ENCODE peak calls at places on chromosomes 3 and 15, in four cellular contexts. J is posterior cingulate gyrus; G is activated effector memory CD4-positive, alpha-beta T cell treated with Interleukin-2 at 50 U/mL for 16 hours; Q is NCI-H1048. I is an unnamed sample.

GRCh38 chr15:100918034-100918689 is 995 bp upstream of the LRRK1 start:
- DNase-seq in Q (peak), G (peak), J (peak), I (peak)

GRCh38 chr3:55285156-55285555 is 201.9 kb downstream of the WNT5A start:
- DNase-seq in G (no peak), J (no peak), Q (no peak), I (no peak)

GRCh38 chr15:29736012-29736744 is 86.1 kb downstream of the TJP1 start:
- DNase-seq in J (no peak), G (no peak), Q (no peak), I (no peak)

GRCh38 chr3:155912090-155912489 is 41.6 kb downstream of the GMPS start:
- DNase-seq in J (no peak), Q (no peak), G (no peak), I (no peak)

GRCh38 chr3:194711913-194712312 is 26.2 kb downstream of the FAM43A start:
- DNase-seq in J (no peak), G (no peak), Q (no peak), I (no peak)

GRCh38 chr3:178422406-178422805 is 113.8 kb upstream of the KCNMB2 start:
- DNase-seq in G (no peak), Q (no peak), J (no peak), I (no peak)

GRCh38 chr3:134824676-134825290 is 29.7 kb downstream of the EPHB1 start:
- DNase-seq in Q (no peak), G (no peak), J (no peak), I (no peak)

GRCh38 chr15:57640935-57641682 is 49.4 kb downstream of the MYZAP start:
- DNase-seq in G (no peak), Q (no peak), J (peak), I (no peak)

GRCh38 chr3:76699846-76700245 is 340.1 kb upstream of the ROBO2 start:
- DNase-seq in J (no peak), Q (no peak), G (no peak), I (no peak)

GRCh38 chr3:193884011-193884410 is 251.9 kb upstream of the HES1 start:
- DNase-seq in J (no peak), G (no peak), Q (no peak), I (no peak)

GRCh38 chr15:49082960-49083359 is 36.7 kb upstream of the SECISBP2L start:
- DNase-seq in G (no peak), J (no peak), Q (no peak), I (no peak)

GRCh38 chr15:71716990-71717389 is 93.4 kb upstream of the NR2E3 start:
- DNase-seq in J (no peak), Q (no peak), G (no peak), I (no peak)

GRCh38 chr3:54533856-54534255 is 394.0 kb downstream of the LRTM1 start:
- DNase-seq in J (no peak), G (no peak), Q (no peak), I (no peak)

GRCh38 chr3:98657429-98657828 is 64.0 kb upstream of the CPOX start:
- DNase-seq in G (peak), Q (peak), J (peak), I (peak)

GRCh38 chr3:194386610-194387009 is 12.5 kb downstream of the GP5 start:
- DNase-seq in G (no peak), Q (no peak), J (no peak), I (no peak)

GRCh38 chr3:50612234-50612972 is 829 bp upstream of the CISH start:
- DNase-seq in J (no peak), G (no peak), Q (no peak), I (no peak)

GRCh38 chr3:51390186-51390585 is 899 bp upstream of the RBM15B start:
- DNase-seq in Q (no peak), J (no peak), G (no peak), I (no peak)

GRCh38 chr3:159787794-159788205 is 200.8 kb upstream of the IL12A start:
- DNase-seq in J (no peak), Q (no peak), G (no peak), I (no peak)

GRCh38 chr15:100902436-100903190 is 16.5 kb upstream of the LRRK1 start:
- DNase-seq in G (no peak), J (no peak), Q (no peak), I (no peak)

GRCh38 chr3:153250450-153250849 is 88.4 kb downstream of the RAP2B start:
- DNase-seq in Q (no peak), G (no peak), J (no peak), I (no peak)

GRCh38 chr15:25849431-25849921 is 13.7 kb downstream of the ATP10A start:
- DNase-seq in G (no peak), Q (no peak), J (no peak), I (no peak)

GRCh38 chr3:156628095-156628690 is 46.2 kb upstream of the TIPARP start:
- DNase-seq in G (no peak), J (no peak), Q (no peak), I (no peak)

GRCh38 chr3:50164056-50164455 is 8.9 kb downstream of the SEMA3F start:
- DNase-seq in Q (no peak), J (peak), G (no peak), I (no peak)

GRCh38 chr3:44966795-44967278 is 9.1 kb downstream of the ZDHHC3 start:
- DNase-seq in Q (no peak), G (no peak), J (no peak), I (no peak)

GRCh38 chr15:69457304-69458280 is 5.0 kb downstream of the RPLP1 start:
- DNase-seq in Q (no peak), J (no peak), G (no peak), I (no peak)

GRCh38 chr3:190504354-190505125 is 9.3 kb upstream of the IL1RAP start:
- DNase-seq in G (no peak), Q (no peak), J (no peak), I (no peak)

GRCh38 chr3:9397911-9398714 is 698 bp downstream of the SETD5 start:
- DNase-seq in J (peak), G (no peak), Q (no peak), I (peak)

GRCh38 chr3:138657508-138657907 is 48.9 kb downstream of the FAIM start:
- DNase-seq in J (no peak), G (no peak), Q (no peak), I (no peak)

GRCh38 chr15:70596354-70597055 is 166.9 kb downstream of the UACA start:
- DNase-seq in G (no peak), Q (no peak), J (no peak), I (no peak)

GRCh38 chr3:169861871-169862270 is 7.9 kb downstream of the LRRC31 start:
- DNase-seq in Q (no peak), J (no peak), G (no peak), I (no peak)

GRCh38 chr15:59994855-59995557 is 9.1 kb upstream of the FOXB1 start:
- DNase-seq in G (no peak), Q (no peak), J (no peak), I (no peak)

GRCh38 chr3:128545120-128545752 is 52.2 kb upstream of the GATA2 start:
- DNase-seq in Q (no peak), J (no peak), G (no peak), I (no peak)

I was measured in activated T-helper 2 cell treated with anti-CD3 and anti-CD28 coated beads, Interferon-gamma antibody, Interleukin-2, Interleukin-4, amounts not matched to agents 10 μg/mL and 5 μg/mL and 100 μg/mL, durations not matched to agents 14 hours and 24 hours and 36 hours.